ENCODE peak calls at places on chromosomes 4 and X, in seven cellular contexts. O, W, F, E, P, Z and U are unnamed samples.

GRCh38 chr4:132642196-132642817 is 506.8 kb upstream of the PCDH10 start:
- DNase-seq in O (peak), W (peak), F (no peak), E (peak), P (no peak), Z (peak), U (peak)

GRCh38 chr4:72969957-72970356 is 99.6 kb downstream of the COX18 start:
- DNase-seq in O (no peak), W (no peak), F (no peak), E (no peak), P (no peak), Z (no peak), U (no peak)

GRCh38 chrX:56783996-56784620 is 55.1 kb downstream of the NBDY start:
- DNase-seq in O (no peak), W (no peak), F (peak), E (no peak), P (no peak), Z (no peak), U (no peak)

GRCh38 chr4:186587416-186588018 is 32.1 kb upstream of the MTNR1A start:
- DNase-seq in O (no peak), W (peak), F (no peak), E (peak), P (peak), Z (peak), U (peak)

GRCh38 chrX:153889123-153889522 is 3.1 kb upstream of the L1CAM start:
- DNase-seq in O (no peak), W (no peak), F (no peak), E (no peak), P (no peak), Z (no peak), U (no peak)

GRCh38 chr4:11912886-11913285 is 484.2 kb upstream of the HS3ST1 start:
- DNase-seq in O (no peak), W (no peak), F (no peak), E (no peak), P (no peak), Z (peak), U (peak)

GRCh38 chr4:158782539-158783360 is 13.9 kb downstream of the FNIP2 start:
- DNase-seq in O (peak), W (no peak), F (no peak), E (no peak), P (no peak), Z (peak), U (no peak)

GRCh38 chrX:47174846-47175587 is 18.6 kb upstream of the UBA1 start:
- DNase-seq in O (no peak), W (no peak), F (peak), E (no peak), P (no peak), Z (no peak), U (no peak)

GRCh38 chr4:121728066-121728465 is 31.3 kb upstream of the ANXA5 start:
- DNase-seq in O (no peak), W (no peak), F (no peak), E (no peak), P (no peak), Z (no peak), U (no peak)

GRCh38 chrX:1661048-1661921 is 46.4 kb downstream of the ASMT start:
- DNase-seq in O (peak), W (peak), F (peak), E (peak), P (peak), Z (no peak), U (peak)

GRCh38 chr4:8648816-8649630 is 56.5 kb downstream of the CPZ start:
- DNase-seq in O (no peak), W (no peak), F (peak), E (peak), P (peak), Z (no peak), U (no peak)

GRCh38 chrX:132461886-132462285 is 27.0 kb downstream of the MBNL3 start:
- DNase-seq in O (no peak), W (no peak), F (no peak), E (no peak), P (no peak), Z (no peak), U (no peak)

GRCh38 chrX:2837961-2838360 is 9.2 kb downstream of the GYG2 start:
- DNase-seq in O (no peak), W (no peak), F (no peak), E (no peak), P (no peak), Z (no peak), U (no peak)

GRCh38 chr4:38281416-38282071 is 321.3 kb downstream of the PTTG2 start:
- DNase-seq in O (no peak), W (no peak), F (no peak), E (no peak), P (no peak), Z (no peak), U (no peak)

GRCh38 chr4:173410106-173410505 is 11.2 kb upstream of the SCRG1 start:
- DNase-seq in O (no peak), W (no peak), F (no peak), E (no peak), P (no peak), Z (no peak), U (no peak)

GRCh38 chrX:109830704-109831206 is 97.7 kb upstream of the ACSL4 start:
- DNase-seq in O (no peak), W (no peak), F (no peak), E (no peak), P (no peak), Z (peak), U (no peak)

GRCh38 chrX:70436380-70436779 is 8.3 kb upstream of the DLG3 start:
- DNase-seq in O (no peak), W (peak), F (no peak), E (peak), P (no peak), Z (no peak), U (no peak)
- TF ChIP-seq CTCF in O (peak), W (peak), F (no peak), E (peak), P (no peak), Z (no peak), U (no peak)

DNA sequence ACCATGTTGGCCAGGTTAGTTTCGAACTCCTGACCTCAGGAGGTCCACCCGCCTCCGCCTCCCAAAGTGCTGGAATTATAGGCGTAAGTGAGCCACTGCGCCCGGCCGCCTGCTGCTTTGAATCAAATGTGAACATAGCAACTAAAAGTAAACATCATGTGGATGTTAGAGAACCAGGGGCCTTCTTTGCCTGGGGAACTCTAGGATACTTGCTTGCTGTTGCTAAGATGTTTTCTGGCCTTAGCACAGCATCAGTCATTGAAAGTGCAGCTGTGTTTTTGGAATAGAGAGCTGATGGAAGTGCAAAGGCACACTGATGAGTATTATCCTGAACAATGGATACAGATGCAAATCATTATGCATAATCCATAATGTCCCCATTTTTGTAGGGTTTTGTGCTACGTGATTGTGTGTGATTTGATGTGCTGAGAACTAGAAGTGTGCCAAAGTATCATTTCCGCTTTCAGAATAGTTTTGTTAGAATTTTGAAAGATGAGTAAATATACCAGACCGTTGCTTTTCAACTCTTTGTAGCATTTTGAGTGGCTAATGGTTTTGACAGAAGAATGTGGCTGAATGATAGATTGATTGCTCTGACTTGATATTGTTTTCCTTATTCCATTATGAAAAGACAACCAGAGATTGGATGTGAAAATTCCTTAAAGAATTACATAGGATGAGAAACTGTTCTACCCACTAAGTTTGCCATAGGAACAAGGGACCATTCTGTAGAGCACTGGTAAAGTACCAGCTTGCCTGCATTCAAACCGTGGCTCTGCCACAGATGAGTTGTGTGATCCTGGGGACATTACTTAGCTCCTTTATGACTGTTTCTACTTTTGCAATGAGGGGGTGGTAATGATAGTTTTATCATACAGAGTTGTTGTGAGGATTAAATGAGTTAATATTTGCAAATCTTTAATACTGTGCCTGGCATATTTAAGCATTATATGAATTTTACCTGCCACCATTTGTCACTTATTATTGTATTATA is 74.7 kb downstream of the REPS2 start:
- DNase-seq in O (peak), W (no peak), F (no peak), E (no peak), P (no peak), Z (no peak), U (no peak)
- TF ChIP-seq POLR2AphosphoS5 in O (no peak), W (no peak), F (no peak), E (no peak), P (no peak), Z (no peak), U (no peak)

DNA sequence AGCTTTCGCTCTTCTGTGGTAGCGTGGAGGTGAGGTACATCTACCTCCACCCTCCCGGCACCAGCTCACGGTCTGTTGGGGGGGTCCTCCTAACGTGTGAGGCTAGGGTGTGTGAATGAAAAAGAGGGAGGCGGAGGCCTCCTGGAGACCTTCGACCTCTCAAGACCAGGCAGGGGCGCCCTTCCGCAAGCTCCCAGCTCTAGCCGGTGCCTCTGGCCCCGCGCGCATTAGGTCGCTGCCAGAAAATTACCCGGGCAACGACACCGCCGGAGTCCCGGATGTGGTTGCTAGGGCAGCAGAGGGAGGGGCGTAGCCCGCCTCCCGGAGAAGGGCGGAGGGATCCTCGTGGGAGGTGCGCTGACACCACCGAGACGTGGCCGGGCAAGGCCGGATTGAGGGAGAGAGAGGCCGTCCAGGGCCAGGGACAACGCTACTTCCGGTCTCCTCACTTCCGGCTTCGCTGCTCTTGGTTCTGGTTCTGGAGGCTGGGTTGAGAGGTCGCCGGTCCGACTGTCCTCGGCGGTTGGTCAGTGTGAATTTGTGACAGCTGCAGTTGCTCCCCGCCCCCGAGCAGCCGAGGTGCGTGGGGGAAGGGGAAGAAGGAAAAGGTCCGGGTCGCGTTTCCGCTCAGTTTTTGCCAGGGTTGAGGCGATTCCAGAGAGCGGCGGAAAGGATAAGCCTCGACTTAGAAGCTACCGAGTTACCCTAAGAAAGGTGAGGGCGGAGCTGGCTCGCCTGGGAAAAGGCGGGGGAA is at the start of the genes ARFIP1 and TIGD4:
- DNase-seq in O (peak), W (peak), F (peak), E (peak), P (peak), Z (peak), U (peak)
- TF ChIP-seq POLR2A in O (peak), W (peak), F (no peak), E (peak), P (peak), Z (peak), U (no peak)

GRCh38 chr4:104901438-104901837 is 245.2 kb upstream of the TET2 start:
- DNase-seq in O (no peak), W (no peak), F (no peak), E (no peak), P (no peak), Z (no peak), U (peak)
- TF ChIP-seq CTCF in O (no peak), W (no peak), F (no peak), E (peak), P (no peak), Z (no peak), U (no peak)

DNA sequence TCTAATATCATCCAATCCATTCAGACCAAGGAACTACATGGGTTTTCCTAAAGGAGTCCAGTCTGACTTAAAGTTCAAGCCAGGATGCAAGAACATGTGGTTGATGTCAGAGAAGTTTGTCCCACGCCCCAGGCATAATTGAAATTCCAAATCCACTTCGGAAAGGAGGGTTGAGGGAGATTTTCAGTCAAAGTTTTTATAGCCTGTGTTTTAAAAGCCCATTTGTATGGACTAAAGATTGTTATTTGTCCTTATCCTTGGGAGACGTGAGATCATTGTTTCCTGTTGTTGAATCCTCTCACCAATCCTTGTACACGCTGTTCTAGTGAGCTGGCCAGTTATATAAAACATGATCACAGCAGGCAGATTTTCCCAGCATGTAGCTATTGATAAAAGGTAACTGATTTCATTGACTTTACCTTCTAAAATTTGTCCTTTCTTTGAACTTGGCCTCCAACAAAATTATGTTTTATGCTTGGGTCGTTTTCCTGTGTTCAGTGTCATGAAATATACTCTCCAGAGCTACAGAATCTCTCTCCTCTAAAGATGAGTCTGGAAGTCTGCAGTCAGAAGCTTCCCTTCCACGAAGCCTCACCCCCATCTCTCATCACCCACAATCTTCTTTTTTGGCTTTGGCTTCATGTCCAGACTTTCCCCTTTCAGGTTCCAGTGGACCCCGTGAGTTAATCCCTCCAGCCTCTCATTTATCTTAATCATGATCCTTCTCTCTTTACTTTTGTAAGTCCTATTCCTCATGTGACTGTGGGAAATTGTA is 92.9 kb downstream of the ATP10D start:
- DNase-seq in O (no peak), W (no peak), F (no peak), E (no peak), P (no peak), Z (peak), U (no peak)
- TF ChIP-seq POLR2AphosphoS5 in O (no peak), W (no peak), F (no peak), E (no peak), P (no peak), Z (peak), U (no peak)

DNA sequence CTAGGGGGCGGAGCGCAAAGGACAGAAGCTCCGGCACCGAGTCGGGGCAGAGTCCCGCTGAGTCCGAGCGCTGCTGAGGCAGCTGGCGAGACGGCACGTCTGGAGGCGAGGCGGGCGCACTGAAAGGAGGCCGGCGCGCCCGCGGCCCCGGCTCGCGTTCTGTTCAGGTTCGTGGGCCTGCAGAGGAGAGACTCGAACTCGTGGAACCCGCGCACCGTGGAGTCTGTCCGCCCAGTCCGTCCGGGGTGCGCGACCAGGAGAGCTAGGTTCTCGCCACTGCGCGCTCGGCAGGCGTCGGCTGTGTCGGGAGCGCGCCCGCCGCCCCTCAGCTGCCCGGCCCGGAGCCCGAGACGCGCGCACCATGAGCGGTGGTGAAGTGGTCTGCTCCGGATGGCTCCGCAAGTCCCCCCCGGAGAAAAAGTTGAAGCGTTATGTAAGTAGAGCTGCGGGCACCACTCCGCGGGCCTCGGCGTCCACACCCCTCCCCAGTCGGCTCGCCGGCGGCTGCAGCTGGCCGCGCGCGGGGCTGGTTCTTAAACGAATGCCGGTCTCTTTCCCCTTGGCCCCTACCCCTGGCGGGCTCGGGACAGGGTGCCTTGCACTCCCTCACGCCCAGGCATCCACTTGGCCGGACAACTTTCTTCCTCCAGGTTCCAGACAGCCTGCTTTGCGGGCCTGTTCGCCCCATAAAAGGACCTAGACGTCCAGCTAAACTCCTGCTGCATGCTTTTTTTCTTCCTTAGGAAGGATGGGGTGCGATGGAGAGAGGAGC is at the start of gene GAB1:
- DNase-seq in O (no peak), W (peak), F (peak), E (peak), P (peak), Z (peak), U (no peak)
- TF ChIP-seq POLR2A in O (peak), W (no peak), F (peak), E (peak), P (no peak), Z (no peak), U (no peak)

GRCh38 chrX:68090266-68090665 is 343.0 kb downstream of the OPHN1 start:
- DNase-seq in O (no peak), W (no peak), F (no peak), E (no peak), P (no peak), Z (no peak), U (no peak)
- TF ChIP-seq CTCF in O (no peak), W (no peak), F (no peak), E (peak), P (no peak), Z (no peak), U (no peak)

GRCh38 chr4:155590751-155591150 is 75.9 kb upstream of the GUCY1A1 start:
- DNase-seq in O (no peak), W (no peak), F (no peak), E (no peak), P (no peak), Z (no peak), U (no peak)
- TF ChIP-seq POLR2AphosphoS5 in O (no peak), W (no peak), F (no peak), E (no peak), P (no peak), Z (no peak), U (no peak)

GRCh38 chr4:184345573-184345922 is 127.9 kb upstream of the ENPP6 start:
- DNase-seq in O (no peak), W (peak), F (peak), E (no peak), P (no peak), Z (no peak), U (no peak)
- TF ChIP-seq POLR2A in O (no peak), W (no peak), F (peak), E (no peak), P (no peak), Z (no peak), U (no peak)

GRCh38 chr4:87982036-87982435 is 6.5 kb downstream of the SPP1 start:
- DNase-seq in O (no peak), W (no peak), F (no peak), E (no peak), P (no peak), Z (no peak), U (no peak)
- TF ChIP-seq CTCF in O (no peak), W (no peak), F (no peak), E (no peak), P (no peak), Z (no peak), U (no peak)